ENCODE peak calls at places on chromosomes 16 and 17, in four cellular contexts. A is colonic mucosa, O is fibroblast of mammary gland, M is lung. Q is an unnamed sample.
A peak's percentile ranks its signal among the peaks of the same experiment; 100 is the strongest.

GRCh38 chr17:63295288-63295687 is 150.8 kb downstream of the CYB561 start:
- DNase-seq in M (no peak), A (no peak), O (no peak), Q (peak; percentile 23)

GRCh38 chr17:75159196-75160031 is 5.1 kb upstream of the JPT1 start:
- DNase-seq in A (no peak), M (no peak), O (peak; percentile 53), Q (peak; percentile 80)

GRCh38 chr17:64384253-64385186 is 6.1 kb downstream of the PECAM1 start:
- DNase-seq in M (no peak), O (no peak), A (no peak), Q (no peak)

GRCh38 chr17:29592850-29593545 is at the start of gene ANKRD13B:
- DNase-seq in A (peak; percentile 66), O (no peak), M (no peak), Q (no peak)

GRCh38 chr17:40548982-40549680 is 16.1 kb downstream of the CCR7 start:
- DNase-seq in M (peak; percentile 77), A (peak; percentile 35), O (peak; percentile 98), Q (peak; percentile 97)

GRCh38 chr17:56125830-56126819 is 27.1 kb upstream of the ANKFN1 start:
- DNase-seq in M (no peak), A (no peak), O (peak; percentile 93), Q (peak; percentile 48)

GRCh38 chr16:30750876-30751465 is 2.7 kb downstream of the PHKG2 start:
- DNase-seq in A (no peak), M (no peak), O (no peak), Q (no peak)

GRCh38 chr17:51150932-51151331 is 2.4 kb upstream of the NME1 start:
- DNase-seq in A (no peak), M (no peak), O (no peak), Q (no peak)

GRCh38 chr16:23869052-23869451 is 33.3 kb downstream of the PRKCB start:
- DNase-seq in A (no peak), O (no peak), M (no peak), Q (no peak)

GRCh38 chr17:27282054-27282501 is 11.8 kb upstream of the WSB1 start:
- DNase-seq in O (peak; percentile 87), A (no peak), M (no peak), Q (peak; percentile 96)

GRCh38 chr16:65120811-65121721 is 797 bp downstream of the CDH11 start:
- DNase-seq in M (no peak), O (no peak), A (peak; percentile 23), Q (peak; percentile 56)

GRCh38 chr17:42531455-42532354 is 4.3 kb upstream of the NAGLU start:
- DNase-seq in O (peak; percentile 42), M (peak; percentile 63), A (peak; percentile 74), Q (peak; percentile 50)

GRCh38 chr17:36544049-36544319 is 735 bp upstream of the GGNBP2 start:
- DNase-seq in O (peak; percentile 64), A (no peak), M (no peak), Q (peak; percentile 67)

GRCh38 chr17:82748756-82749155 is 3.1 kb upstream of the TBCD start:
- DNase-seq in O (no peak), M (no peak), A (no peak), Q (no peak)

GRCh38 chr17:54901230-54901847 is 687 bp downstream of the TOM1L1 start:
- DNase-seq in A (peak; percentile 48), M (peak; percentile 35), O (peak; percentile 61), Q (peak; percentile 48)

GRCh38 chr16:71501562-71501961 is 12.4 kb upstream of the ZNF19 start:
- DNase-seq in A (no peak), M (no peak), O (no peak), Q (no peak)

GRCh38 chr16:68539704-68540370 is 746 bp downstream of the ZFP90 start:
- DNase-seq in A (no peak), M (no peak), O (peak; percentile 18), Q (peak; percentile 43)

GRCh38 chr17:76497979-76498885 is 3.0 kb downstream of the RHBDF2 start:
- DNase-seq in M (peak; percentile 68), O (peak; percentile 69), A (peak; percentile 63), Q (peak; percentile 91)

GRCh38 chr17:7432296-7432695 is 2.9 kb upstream of the TMEM102 start:
- DNase-seq in M (no peak), A (no peak), O (no peak), Q (no peak)

GRCh38 chr17:3976675-3977171 is 12.5 kb upstream of the ATP2A3 start:
- DNase-seq in A (peak; percentile 94), M (peak; percentile 91), O (no peak), Q (no peak)

GRCh38 chr16:74691093-74691855 is 9.4 kb downstream of the MLKL start:
- DNase-seq in O (peak; percentile 20), A (no peak), M (no peak), Q (peak; percentile 46)

GRCh38 chr17:66290097-66290722 is 12.2 kb upstream of the PRKCA start:
- DNase-seq in A (no peak), M (no peak), O (no peak), Q (no peak)

DNA sequence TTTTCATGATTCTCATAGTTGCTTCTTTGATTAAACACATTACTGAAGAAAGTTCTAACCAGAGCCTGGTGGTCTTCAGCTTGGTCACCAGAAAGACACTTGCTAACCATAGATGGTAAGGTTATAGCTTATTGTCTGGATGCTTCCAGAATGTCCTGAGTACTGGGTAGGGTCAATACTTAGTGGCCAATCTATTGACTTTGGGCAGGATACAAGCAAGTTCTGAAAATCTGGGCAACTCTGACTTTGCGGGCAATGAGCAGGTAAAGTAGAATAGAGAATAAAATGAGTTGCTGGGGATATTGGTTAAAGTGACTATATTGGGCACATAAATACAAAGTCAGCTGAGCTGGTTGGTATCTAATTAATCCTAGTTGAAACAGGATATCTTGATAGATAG is 63.0 kb downstream of the ABCA8 start:
- DNase-seq in A (no peak), M (no peak), O (no peak), Q (no peak)
- H3K4me3 ChIP-seq in A (no peak overlapping the region), M (no peak overlapping the region), O (no peak overlapping the region), Q (no peak overlapping the region)

GRCh38 chr16:67246081-67246944 is 968 bp downstream of the FHOD1 start:
- DNase-seq in A (peak; percentile 96), O (peak; percentile 90), M (peak; percentile 94), Q (peak; percentile 91)
- TF ChIP-seq CTCF in A (no peak), O (peak; percentile 13), M (peak; percentile 2), Q (peak; percentile 41)

DNA sequence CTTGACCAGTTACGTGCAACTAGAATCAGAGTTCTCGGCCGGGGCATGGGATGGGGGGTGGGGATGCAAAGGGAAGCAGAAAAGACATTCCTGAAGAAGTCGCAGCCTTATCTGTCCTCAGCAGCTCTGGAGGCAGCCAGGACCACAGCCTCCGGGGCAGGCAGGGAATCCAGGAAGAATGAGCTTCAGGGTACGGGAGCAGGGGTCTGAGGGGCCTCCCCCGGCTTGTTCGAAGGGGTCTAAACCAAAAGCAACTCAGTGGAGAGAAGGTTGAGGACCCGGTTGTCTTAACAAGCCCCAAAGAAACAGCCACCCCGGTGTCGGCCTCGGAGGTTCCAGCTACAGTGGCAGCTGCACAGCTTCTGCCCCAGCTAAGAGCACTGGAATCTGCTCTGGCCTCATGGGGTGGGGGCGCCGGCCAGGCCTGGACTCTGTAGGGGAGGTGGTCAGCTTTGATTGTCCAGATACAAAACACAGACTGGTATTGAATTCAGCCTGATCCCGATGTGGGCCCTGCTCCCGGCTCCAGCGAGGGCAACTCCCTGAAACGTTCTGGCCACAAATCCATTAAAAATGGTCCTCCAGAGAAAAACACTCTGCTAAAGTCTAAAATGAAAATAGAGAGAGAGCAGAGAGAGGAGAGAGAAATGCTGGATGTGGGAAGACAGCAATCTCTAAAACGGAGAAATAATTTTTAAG is 7.7 kb downstream of the HOXB4 start:
- DNase-seq in M (no peak), A (no peak), O (no peak), Q (no peak)
- H3K4me3 ChIP-seq in M (no peak overlapping the region), A (no peak overlapping the region), O (peak overlapping the region; percentile 34), Q (no peak overlapping the region)

GRCh38 chr16:78227855-78228254 is 128.4 kb downstream of the WWOX start:
- DNase-seq in A (no peak), M (peak; percentile 14), O (no peak), Q (no peak)
- TF ChIP-seq CTCF in A (no peak), M (no peak), O (no peak), Q (no peak)

GRCh38 chr17:80219777-80220708 is at the start of the genes SGSH and SLC26A11:
- DNase-seq in A (peak; percentile 87), O (peak; percentile 30), M (peak; percentile 82), Q (peak; percentile 71)

GRCh38 chr17:80222376-80223141 is 2.3 kb downstream of the SLC26A11 start:
- DNase-seq in A (no peak), O (no peak), M (no peak), Q (no peak)

GRCh38 chr17:80223142-80223815 is 3.1 kb downstream of the SLC26A11 start:
- DNase-seq in M (no peak), O (no peak), A (no peak), Q (no peak)

GRCh38 chr17:80220709-80221215 is 535 bp downstream of the SLC26A11 start:
- DNase-seq in O (no peak), A (peak; percentile 29), M (no peak), Q (peak; percentile 3)

DNA sequence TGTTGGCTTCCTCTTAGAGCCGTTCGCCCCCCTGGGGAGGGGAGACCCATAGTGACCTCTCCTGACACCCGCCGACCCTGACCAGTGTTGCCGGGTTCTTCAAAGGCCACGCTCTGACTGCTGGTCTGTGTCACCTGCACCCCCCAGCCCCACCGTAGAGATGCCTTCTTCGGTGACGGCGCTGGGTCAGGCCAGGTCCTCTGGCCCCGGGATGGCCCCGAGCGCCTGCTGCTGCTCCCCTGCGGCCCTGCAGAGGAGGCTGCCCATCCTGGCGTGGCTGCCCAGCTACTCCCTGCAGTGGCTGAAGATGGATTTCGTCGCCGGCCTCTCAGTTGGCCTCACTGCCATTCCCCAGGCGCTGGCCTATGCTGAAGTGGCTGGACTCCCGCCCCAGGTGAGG is 1.2 kb downstream of the SLC26A11 start:
- DNase-seq in M (no peak), O (no peak), A (no peak), Q (no peak)
- H3K4me3 ChIP-seq in M (peak overlapping the region; percentile 51), O (peak overlapping the region; percentile 75), A (no peak overlapping the region), Q (peak overlapping the region; percentile 82)

GRCh38 chr17:5111402-5112204 is at the start of gene ZNF232:
- DNase-seq in O (peak; percentile 87), A (peak; percentile 96), M (peak; percentile 95), Q (peak; percentile 95)
- TF ChIP-seq CTCF in O (no peak), A (no peak), M (no peak), Q (no peak)

GRCh38 chr16:57265850-57266530 is 18.5 kb downstream of the PLLP start:
- DNase-seq in O (peak; percentile 20), A (peak; percentile 90), M (peak; percentile 84), Q (peak; percentile 15)
- H3K4me3 ChIP-seq in O (no peak overlapping the region), A (no peak overlapping the region), M (no peak overlapping the region), Q (no peak overlapping the region)

GRCh38 chr17:79126139-79126538 is 51.5 kb downstream of the ENGASE start:
- DNase-seq in M (no peak), O (no peak), A (no peak), Q (no peak)
- TF ChIP-seq CTCF in M (no peak), O (no peak), A (no peak), Q (peak; percentile 11)

DNA sequence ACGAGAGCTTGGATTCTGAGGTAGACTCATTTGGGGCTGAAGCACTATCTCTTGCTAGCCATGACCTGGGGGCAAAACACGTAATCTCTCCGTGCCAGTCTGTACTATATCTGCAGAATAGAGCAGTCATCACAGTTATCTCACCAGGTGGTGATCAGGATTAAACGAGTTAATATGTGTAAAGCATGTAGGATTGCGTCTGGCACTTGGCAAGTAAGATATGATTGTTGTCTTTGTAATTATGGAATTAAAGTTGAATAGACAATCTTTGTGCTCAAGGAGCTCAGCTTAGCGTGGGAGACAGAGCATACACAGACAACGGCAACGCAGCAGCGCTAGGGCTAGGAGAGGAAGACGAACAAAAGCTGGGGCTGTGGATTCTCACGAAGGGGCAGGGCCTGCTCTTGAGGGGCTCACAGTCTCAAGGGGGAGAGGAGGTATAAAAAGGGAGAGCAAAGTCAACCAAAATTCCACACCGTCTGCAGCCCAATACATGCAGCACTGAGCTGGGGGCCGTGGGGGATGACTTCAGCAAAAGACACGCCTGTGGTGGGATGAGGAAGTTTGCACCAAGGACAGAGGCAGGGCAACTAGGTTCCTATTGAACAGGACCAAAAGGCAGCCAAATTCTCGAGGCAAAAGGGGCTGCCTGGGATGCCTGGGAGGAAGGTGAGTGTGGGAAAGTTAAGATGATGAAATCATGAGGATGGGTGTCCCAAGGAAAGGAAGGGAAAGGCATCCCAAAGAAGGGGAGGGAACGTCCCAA is 68.6 kb downstream of the SDK2 start:
- DNase-seq in A (no peak), M (no peak), O (no peak), Q (no peak)
- H3K4me3 ChIP-seq in A (no peak overlapping the region), M (no peak overlapping the region), O (no peak overlapping the region), Q (no peak overlapping the region)